ENCODE peak calls at places on chromosomes 13 and 19, in five cellular contexts. Q is AG08395; U is stimulated activated CD4-positive, alpha-beta T cell treated with anti-CD3 and anti-CD28 coated beads, Interleukin-15, amount 100 ng/mL, for 48 hours; B is transverse colon; S is LHCN-M2. T is an unnamed sample.

GRCh38 chr19:47598407-47599349 is 10.3 kb upstream of the BICRA start:
- DNase-seq in Q (peak; percentile 95), U (no peak), B (peak; percentile 59), S (peak; percentile 96), T (peak; percentile 98)

GRCh38 chr19:1251503-1252220 is 3.3 kb downstream of the MIDN start:
- DNase-seq in Q (no peak), U (no peak), B (peak; percentile 52), S (no peak), T (no peak)

GRCh38 chr19:1226522-1227312 is 11.1 kb downstream of the CBARP start:
- DNase-seq in Q (no peak), U (no peak), B (no peak), S (no peak), T (no peak)

GRCh38 chr19:8355631-8356402 is 8.1 kb upstream of the ANGPTL4 start:
- DNase-seq in Q (peak; percentile 86), U (no peak), B (no peak), S (peak; percentile 100), T (peak; percentile 86)

GRCh38 chr13:81425286-81425685 is 1084.4 kb upstream of the SPRY2 start:
- DNase-seq in Q (no peak), U (no peak), B (no peak), S (no peak), T (no peak)

GRCh38 chr13:47114030-47114429 is 217.2 kb upstream of the HTR2A start:
- DNase-seq in Q (peak; percentile 70), U (no peak), B (no peak), S (peak; percentile 81), T (no peak)

GRCh38 chr13:31038834-31039552 is 106.5 kb downstream of the TEX26 start:
- DNase-seq in Q (no peak), U (no peak), B (no peak), S (peak; percentile 82), T (no peak)

GRCh38 chr13:40152145-40152544 is 496.7 kb downstream of the COG6 start:
- DNase-seq in Q (peak; percentile 71), U (no peak), B (no peak), S (peak; percentile 87), T (peak; percentile 23)

T was measured in SJSA1.